ENCODE peak calls at places on chromosome 6, in six cellular contexts. X is stomach, Q is body of pancreas, R is suprapubic skin, T is IMR-90, M is Peyer's patch. W is an unnamed sample.

GRCh38 chr6:327538-328183 is 35.4 kb downstream of the DUSP22 start:
- DNase-seq in T (peak), R (no peak), Q (no peak), X (no peak), M (no peak), W (no peak)

GRCh38 chr6:49636368-49637332 is at the start of gene RHAG:
- DNase-seq in X (no peak), M (no peak), R (no peak), Q (no peak), T (no peak), W (peak)

GRCh38 chr6:151199976-151200375 is 39.8 kb upstream of the AKAP12 start:
- DNase-seq in R (no peak), T (no peak), X (no peak), Q (no peak), M (no peak), W (no peak)

GRCh38 chr6:82331031-82331773 is 32.4 kb upstream of the TPBG start:
- DNase-seq in Q (no peak), M (no peak), R (no peak), X (no peak), T (peak), W (no peak)

GRCh38 chr6:72182337-72183246 is 296.2 kb downstream of the RIMS1 start:
- DNase-seq in M (no peak), R (no peak), T (peak), X (peak), Q (peak), W (no peak)

GRCh38 chr6:4776967-4777925 is 1.0 kb downstream of the CDYL start:
- DNase-seq in X (no peak), Q (no peak), M (peak), R (no peak), T (peak), W (peak)

GRCh38 chr6:55953384-55953783 is 78.0 kb upstream of the BMP5 start:
- DNase-seq in T (peak), R (no peak), X (no peak), Q (no peak), M (no peak), W (no peak)

GRCh38 chr6:98416027-98416426 is 418.3 kb upstream of the POU3F2 start:
- DNase-seq in T (no peak), Q (no peak), M (no peak), X (no peak), R (no peak), W (no peak)

GRCh38 chr6:37483917-37484785 is 15.5 kb downstream of the CCDC167 start:
- DNase-seq in T (peak), Q (peak), M (peak), X (peak), R (no peak), W (peak)

GRCh38 chr6:170080828-170081368 is 210.0 kb downstream of the DLL1 start:
- DNase-seq in M (no peak), Q (peak), X (peak), R (peak), T (no peak), W (no peak)

GRCh38 chr6:141675957-141676356 is 456.8 kb upstream of the GJE1 start:
- DNase-seq in R (no peak), T (peak), M (no peak), Q (no peak), X (no peak), W (no peak)

GRCh38 chr6:29628419-29629281 is 4.3 kb downstream of the GABBR1 start:
- DNase-seq in M (peak), T (peak), Q (peak), R (peak), X (peak), W (peak)

GRCh38 chr6:137044366-137045220 is at the start of gene IL20RA:
- DNase-seq in T (no peak), M (no peak), X (peak), Q (peak), R (no peak), W (peak)

GRCh38 chr6:74070091-74070490 is 374.1 kb downstream of the CD109 start:
- DNase-seq in X (no peak), Q (no peak), M (no peak), T (peak), R (no peak), W (no peak)

GRCh38 chr6:41469951-41470340 is 76.2 kb upstream of the FOXP4 start:
- DNase-seq in R (no peak), M (no peak), T (no peak), X (peak), Q (no peak), W (no peak)

GRCh38 chr6:168596316-168596715 is 155.3 kb downstream of the SMOC2 start:
- DNase-seq in T (no peak), X (no peak), Q (no peak), R (no peak), M (no peak), W (no peak)

GRCh38 chr6:44260451-44261297 is 3.3 kb upstream of the SLC35B2 start:
- DNase-seq in X (no peak), R (no peak), M (no peak), Q (no peak), T (no peak), W (no peak)

GRCh38 chr6:71028236-71028876 is 71.5 kb upstream of the B3GAT2 start:
- DNase-seq in T (no peak), Q (no peak), R (no peak), M (no peak), X (no peak), W (no peak)

GRCh38 chr6:10999994-11000393 is 44.1 kb downstream of the ELOVL2 start:
- DNase-seq in R (no peak), T (peak), Q (no peak), M (no peak), X (no peak), W (no peak)

GRCh38 chr6:142850653-142851434 is 94.1 kb downstream of the HIVEP2 start:
- DNase-seq in X (no peak), M (no peak), T (peak), R (no peak), Q (no peak), W (no peak)

GRCh38 chr6:111263837-111264236 is 176.5 kb downstream of the SLC16A10 start:
- DNase-seq in X (no peak), T (peak), Q (no peak), M (no peak), R (no peak), W (peak)

DNA sequence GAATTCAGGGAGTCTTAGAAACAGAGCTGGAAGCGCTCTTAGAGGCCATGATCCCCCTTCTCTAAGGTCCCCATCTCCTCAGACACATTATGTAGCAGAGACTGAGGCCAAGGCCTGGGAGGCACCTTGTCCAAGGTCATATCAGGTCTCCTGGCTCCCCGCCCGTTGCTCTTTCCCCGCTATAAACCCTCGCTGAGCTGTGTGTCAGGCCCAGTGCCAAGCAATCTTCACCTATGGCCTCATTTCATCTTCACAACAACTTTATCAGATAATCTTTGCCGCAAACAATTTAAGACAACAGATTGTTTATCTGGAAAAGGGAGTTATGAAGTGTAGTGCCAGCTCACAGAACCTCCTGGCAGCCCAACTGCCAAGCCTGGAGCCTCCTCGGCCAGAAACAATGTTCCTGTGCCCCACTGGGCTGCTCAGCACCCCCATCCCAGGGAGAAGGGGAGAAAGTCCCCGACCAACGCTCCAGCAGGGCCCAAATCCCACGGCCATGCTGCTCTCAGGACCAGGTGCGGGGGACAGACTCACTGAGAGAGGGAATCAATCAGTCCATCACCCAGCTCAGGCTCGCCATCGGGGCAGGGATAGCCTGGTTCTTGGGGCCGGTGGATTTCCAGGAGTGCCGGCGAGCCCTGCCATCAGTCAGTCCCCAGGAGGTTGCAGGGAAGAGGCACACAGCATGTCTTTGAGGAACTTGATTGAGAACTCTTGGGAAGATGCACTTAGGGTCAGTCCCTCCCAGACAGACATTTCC is 16.9 kb upstream of the FANCE start:
- DNase-seq in M (no peak), T (no peak), Q (no peak), R (no peak), X (peak), W (no peak)
- TF ChIP-seq POLR2A in M (no peak), T (no peak), Q (no peak), R (no peak), X (no peak), W (no peak)

DNA sequence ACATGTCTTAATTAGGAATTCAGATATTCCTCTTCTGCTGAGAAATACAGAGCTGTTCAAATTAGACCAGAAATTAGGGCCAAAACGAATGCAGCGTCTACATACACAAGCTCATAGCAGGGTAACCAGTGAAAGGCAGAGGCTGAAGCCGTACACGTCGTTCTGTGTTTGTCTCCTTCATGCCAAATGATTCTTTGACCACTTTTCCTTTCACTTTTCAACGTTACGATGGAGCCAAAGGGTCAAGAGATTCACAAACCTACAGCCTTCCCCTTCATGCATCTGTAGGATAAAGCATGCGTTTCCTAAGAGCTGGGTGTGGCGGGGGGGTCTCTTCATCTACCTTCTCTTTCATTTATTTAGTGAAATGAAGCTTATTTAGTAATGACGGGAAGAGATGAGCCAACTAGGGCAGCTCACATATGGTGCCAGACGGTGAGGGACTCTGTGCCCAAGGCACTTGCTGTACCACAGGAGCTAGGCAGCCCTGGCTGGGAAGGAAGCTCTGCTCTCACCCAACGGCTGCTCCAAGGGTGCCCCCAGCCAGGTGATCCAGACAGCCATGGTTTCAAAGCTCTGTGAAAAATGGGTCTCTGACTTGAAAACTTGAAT is 178.0 kb downstream of the ATXN1 start:
- DNase-seq in Q (no peak), R (no peak), T (no peak), M (no peak), X (no peak), W (no peak)
- TF ChIP-seq POLR2A in Q (no peak), R (no peak), T (no peak), M (no peak), X (no peak), W (no peak)

GRCh38 chr6:35019831-35020230 is 121.3 kb downstream of the TCP11 start:
- DNase-seq in T (no peak), M (no peak), X (no peak), Q (no peak), R (no peak), W (no peak)

GRCh38 chr6:35019171-35019570 is 122.0 kb downstream of the TCP11 start:
- DNase-seq in X (no peak), M (no peak), Q (no peak), T (no peak), R (no peak), W (no peak)

GRCh38 chr6:35018746-35019145 is 122.4 kb downstream of the TCP11 start:
- DNase-seq in Q (no peak), T (no peak), R (no peak), M (no peak), X (no peak), W (no peak)

GRCh38 chr6:35023091-35023490 is 118.0 kb downstream of the TCP11 start:
- DNase-seq in X (no peak), Q (no peak), M (no peak), R (no peak), T (no peak), W (no peak)

GRCh38 chr6:35021014-35021413 is 120.1 kb downstream of the TCP11 start:
- DNase-seq in T (no peak), X (peak), M (no peak), R (no peak), Q (no peak), W (no peak)
- TF ChIP-seq POLR2A in T (no peak), X (no peak), M (no peak), R (no peak), Q (no peak), W (no peak)

GRCh38 chr6:3157151-3157933 is at the start of gene TUBB2A:
- DNase-seq in M (peak), R (peak), Q (peak), X (peak), T (peak), W (peak)
- TF ChIP-seq POLR2A in M (peak), R (peak), Q (peak), X (peak), T (peak), W (peak)

GRCh38 chr6:166626177-166627038 is 643 bp downstream of the RPS6KA2 start:
- DNase-seq in R (no peak), M (peak), T (peak), Q (peak), X (peak), W (peak)

GRCh38 chr6:166625356-166625755 is 1.7 kb downstream of the RPS6KA2 start:
- DNase-seq in R (no peak), X (no peak), Q (no peak), M (no peak), T (peak), W (no peak)

GRCh38 chr6:166623318-166623717 is 3.7 kb downstream of the RPS6KA2 start:
- DNase-seq in T (no peak), Q (no peak), R (no peak), X (no peak), M (no peak), W (no peak)

GRCh38 chr6:166627039-166627874 is at the start of gene RPS6KA2:
- DNase-seq in R (peak), X (peak), M (peak), T (peak), Q (peak), W (peak)

DNA sequence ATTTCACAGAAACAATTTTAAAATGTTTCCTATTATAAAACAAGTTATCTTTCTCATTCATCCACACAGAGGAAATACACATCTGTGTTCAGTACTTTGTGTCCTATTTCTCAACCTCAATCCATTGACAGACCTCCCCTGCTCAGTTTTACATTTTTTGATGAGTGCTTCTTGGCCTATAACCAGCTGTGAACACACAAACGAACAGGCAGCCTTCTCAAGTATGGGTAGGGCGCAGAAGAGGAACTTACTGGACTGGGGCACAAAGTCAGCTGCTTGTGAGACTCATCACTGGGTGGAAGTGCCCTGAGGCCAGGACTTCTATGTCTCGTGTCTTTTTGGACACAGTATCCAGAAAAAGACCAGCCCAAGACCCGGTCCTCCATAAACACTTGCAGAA is 2.8 kb downstream of the RPS6KA2 start:
- DNase-seq in R (no peak), T (peak), M (no peak), Q (no peak), X (no peak), W (no peak)
- TF ChIP-seq POLR2A in R (no peak), T (no peak), M (no peak), Q (no peak), X (no peak), W (no peak)

W was measured in erythroblast.